ENCODE peak calls at places on chromosome 1, in six cellular contexts. B, A, H, J, V and L are unnamed samples.

GRCh38 chr1:31723828-31724359 is 20.1 kb upstream of the COL16A1 start:
- DNase-seq in J (no peak), B (peak; percentile 40), A (no peak), V (peak; percentile 85), H (no peak), L (peak; percentile 84)

GRCh38 chr1:149848340-149848771 is 51.0 kb upstream of the BOLA1 start:
- DNase-seq in H (no peak), V (no peak), J (no peak), B (no peak), A (no peak), L (no peak)

GRCh38 chr1:72281637-72282270 is 585 bp downstream of the NEGR1 start:
- DNase-seq in B (no peak), A (no peak), J (no peak), H (no peak), V (no peak), L (no peak)

GRCh38 chr1:6475381-6476133 is 9.6 kb upstream of the TNFRSF25 start:
- DNase-seq in B (peak; percentile 77), J (peak; percentile 75), V (peak; percentile 72), A (peak; percentile 75), H (peak; percentile 63), L (peak; percentile 74)

GRCh38 chr1:68230901-68231626 is 1.3 kb downstream of the WLS start:
- DNase-seq in J (no peak), H (no peak), A (no peak), B (no peak), V (peak; percentile 20), L (no peak)

GRCh38 chr1:201503397-201504176 is 3.3 kb downstream of the CSRP1 start:
- DNase-seq in B (no peak), J (no peak), A (no peak), H (no peak), V (peak; percentile 57), L (peak; percentile 89)

GRCh38 chr1:71228727-71229371 is 148.0 kb upstream of the ZRANB2 start:
- DNase-seq in H (no peak), J (no peak), V (no peak), A (no peak), B (no peak), L (no peak)

GRCh38 chr1:85799734-85800133 is 91.5 kb upstream of the ZNHIT6 start:
- DNase-seq in V (no peak), J (no peak), A (no peak), B (no peak), H (no peak), L (no peak)